ENCODE peak calls at places on chromosomes 7 and 10, in ten cellular contexts. X is G401, D is nucleus accumbens, Y is uterus, J is H9, M is frontal cortex, W is memory B cell, R is IMR-90, A is activated T-cell treated with anti-CD3 and anti-CD28 coated beads for 1 hour, T is NCI-H748 treated with DMSO at 0.1 percent for 48 hours. G is an unnamed sample.

GRCh38 chr7:29871787-29872398 is 65.6 kb downstream of the WIPF3 start:
- DNase-seq in D (no peak), M (no peak), J (no peak), X (no peak), T (no peak), W (no peak), R (peak), A (no peak), Y (no peak), G (no peak)

GRCh38 chr7:23474829-23475578 is 4.7 kb upstream of the IGF2BP3 start:
- DNase-seq in D (no peak), J (no peak), M (no peak), Y (no peak), W (no peak), R (no peak), A (no peak), X (no peak), T (no peak), G (no peak)

GRCh38 chr7:66837007-66837406 is 84.0 kb upstream of the TMEM248 start:
- DNase-seq in D (no peak), W (no peak), J (peak), A (no peak), M (no peak), Y (no peak), T (no peak), R (peak), X (peak), G (no peak)

GRCh38 chr10:119500138-119500795 is 42.3 kb downstream of the RGS10 start:
- DNase-seq in X (no peak), D (no peak), M (no peak), J (no peak), W (no peak), T (no peak), Y (no peak), A (no peak), R (no peak), G (no peak)

GRCh38 chr10:19498348-19499290 is 317.6 kb upstream of the PLXDC2 start:
- DNase-seq in M (no peak), Y (no peak), R (peak), T (no peak), A (no peak), J (no peak), W (no peak), D (no peak), X (no peak), G (no peak)

GRCh38 chr7:87354749-87355148 is 9.3 kb downstream of the CROT start:
- DNase-seq in W (no peak), A (no peak), Y (no peak), T (no peak), M (no peak), J (no peak), X (no peak), D (no peak), R (peak), G (no peak)

GRCh38 chr7:97075928-97076327 is 41.6 kb upstream of the SDHAF3 start:
- DNase-seq in T (no peak), M (no peak), Y (no peak), X (no peak), R (no peak), W (no peak), A (no peak), D (no peak), J (peak), G (no peak)

GRCh38 chr10:121158988-121159579 is 307.9 kb downstream of the WDR11 start:
- DNase-seq in R (no peak), M (no peak), D (no peak), J (no peak), A (no peak), W (no peak), Y (no peak), X (no peak), T (peak), G (no peak)

GRCh38 chr10:15478429-15478828 is 107.3 kb upstream of the FAM171A1 start:
- DNase-seq in J (peak), W (no peak), X (no peak), R (no peak), A (no peak), D (no peak), M (no peak), Y (no peak), T (no peak), G (no peak)

GRCh38 chr7:117827861-117828260 is 45.4 kb downstream of the CTTNBP2 start:
- DNase-seq in Y (no peak), W (no peak), A (no peak), X (no peak), R (peak), D (no peak), T (peak), M (no peak), J (no peak), G (peak)

GRCh38 chr7:44962483-44963251 is 16.1 kb downstream of the MYO1G start:
- DNase-seq in A (no peak), J (peak), T (no peak), D (no peak), X (peak), W (no peak), Y (no peak), R (no peak), M (peak), G (no peak)

GRCh38 chr7:141511370-141512335 is 39.6 kb upstream of the AGK start:
- DNase-seq in R (no peak), X (peak), Y (no peak), D (peak), J (peak), A (no peak), W (no peak), M (peak), T (peak), G (no peak)

GRCh38 chr10:15813415-15813814 is 46.9 kb downstream of the MINDY3 start:
- DNase-seq in X (no peak), J (no peak), W (no peak), R (peak), A (no peak), M (no peak), Y (no peak), T (no peak), D (no peak), G (no peak)

GRCh38 chr10:17416442-17417211 is 37.8 kb downstream of the ST8SIA6 start:
- DNase-seq in M (no peak), A (no peak), Y (no peak), X (no peak), D (no peak), R (no peak), T (no peak), J (no peak), W (no peak), G (no peak)

GRCh38 chr7:38425509-38425908 is 152.1 kb upstream of the TARP start:
- DNase-seq in Y (no peak), R (no peak), J (no peak), D (no peak), X (no peak), T (no peak), W (no peak), A (no peak), M (no peak), G (no peak)

GRCh38 chr7:74304550-74304949 is 15.3 kb downstream of the CLIP2 start:
- DNase-seq in M (no peak), Y (no peak), R (no peak), J (no peak), T (no peak), X (no peak), D (no peak), A (no peak), W (no peak), G (no peak)

GRCh38 chr7:17380696-17381662 is 82.5 kb downstream of the AHR start:
- DNase-seq in D (no peak), R (peak), X (no peak), Y (no peak), T (no peak), J (no peak), M (no peak), W (no peak), A (no peak), G (no peak)

GRCh38 chr10:76035010-76035727 is 603.7 kb downstream of the LRMDA start:
- DNase-seq in J (no peak), T (no peak), A (no peak), W (no peak), R (no peak), M (no peak), Y (no peak), X (no peak), D (no peak), G (no peak)

GRCh38 chr7:78099715-78100477 is 301.3 kb downstream of the PHTF2 start:
- DNase-seq in M (no peak), W (no peak), J (no peak), Y (no peak), D (no peak), X (no peak), T (no peak), A (no peak), R (peak), G (no peak)

GRCh38 chr7:50342616-50343114 is 38.1 kb downstream of the IKZF1 start:
- DNase-seq in Y (no peak), A (no peak), X (no peak), J (no peak), D (no peak), T (no peak), M (no peak), R (no peak), W (no peak), G (peak)

GRCh38 chr10:33952692-33953360 is 618.4 kb upstream of the NRP1 start:
- DNase-seq in R (peak), D (no peak), W (no peak), Y (no peak), X (no peak), T (no peak), A (no peak), J (no peak), M (no peak), G (no peak)

GRCh38 chr7:47414342-47415288 is 167.3 kb downstream of the TNS3 start:
- DNase-seq in R (no peak), W (no peak), X (no peak), D (no peak), A (no peak), Y (peak), M (no peak), J (no peak), T (no peak), G (no peak)

GRCh38 chr7:28988818-28989595 is 30.9 kb upstream of the TRIL start:
- DNase-seq in Y (peak), D (no peak), T (no peak), J (no peak), W (no peak), M (no peak), R (peak), X (no peak), A (no peak), G (no peak)

GRCh38 chr10:60669491-60669890 is 108.8 kb upstream of the CDK1 start:
- DNase-seq in X (no peak), J (no peak), M (no peak), T (no peak), Y (no peak), A (no peak), W (no peak), R (no peak), D (no peak), G (no peak)

GRCh38 chr7:3575753-3576531 is 274.9 kb downstream of the SDK1 start:
- DNase-seq in X (no peak), R (no peak), Y (no peak), T (peak), D (no peak), A (no peak), J (no peak), M (no peak), W (no peak), G (peak)